ENCODE peak calls at places on chromosomes 6 and 20, in four cellular contexts. One of them, this sample, is unnamed.

GRCh38 chr6:37137201-37137880 is 32.6 kb upstream of the PIM1 start:
- DNase-seq in choroid plexus epithelial cell: peak
- DNase-seq in tibial artery: no peak
- DNase-seq in thoracic aorta: peak
- DNase-seq in this sample: peak

GRCh38 chr6:157571995-157572394 is 191.0 kb downstream of the ZDHHC14 start:
- DNase-seq in choroid plexus epithelial cell: no peak
- DNase-seq in tibial artery: no peak
- DNase-seq in thoracic aorta: no peak
- DNase-seq in this sample: no peak

GRCh38 chr6:36053878-36054277 is 26.3 kb downstream of the MAPK14 start:
- DNase-seq in choroid plexus epithelial cell: no peak
- DNase-seq in tibial artery: no peak
- DNase-seq in thoracic aorta: no peak
- DNase-seq in this sample: peak

GRCh38 chr20:21498646-21499045 is 15.2 kb downstream of the NKX2-2 start:
- DNase-seq in choroid plexus epithelial cell: no peak
- DNase-seq in tibial artery: no peak
- DNase-seq in thoracic aorta: no peak
- DNase-seq in this sample: no peak

GRCh38 chr20:58592076-58592695 is 58.9 kb upstream of the STX16 start:
- DNase-seq in choroid plexus epithelial cell: no peak
- DNase-seq in tibial artery: no peak
- DNase-seq in thoracic aorta: no peak
- DNase-seq in this sample: no peak

GRCh38 chr20:20611165-20611564 is 101.3 kb downstream of the RALGAPA2 start:
- DNase-seq in choroid plexus epithelial cell: no peak
- DNase-seq in tibial artery: no peak
- DNase-seq in thoracic aorta: no peak
- DNase-seq in this sample: no peak

GRCh38 chr6:80742481-80742880 is 636.0 kb downstream of the BCKDHB start:
- DNase-seq in choroid plexus epithelial cell: peak
- DNase-seq in tibial artery: no peak
- DNase-seq in thoracic aorta: no peak
- DNase-seq in this sample: peak

GRCh38 chr20:13119583-13119982 is 101.5 kb upstream of the ISM1 start:
- DNase-seq in choroid plexus epithelial cell: peak
- DNase-seq in tibial artery: no peak
- DNase-seq in thoracic aorta: no peak
- DNase-seq in this sample: peak

GRCh38 chr6:143397229-143398222 is 53.0 kb downstream of the ADAT2 start:
- DNase-seq in choroid plexus epithelial cell: peak
- DNase-seq in tibial artery: peak
- DNase-seq in thoracic aorta: peak
- DNase-seq in this sample: peak

GRCh38 chr20:54179946-54180345 is 6.2 kb upstream of the CYP24A1 start:
- DNase-seq in choroid plexus epithelial cell: no peak
- DNase-seq in tibial artery: no peak
- DNase-seq in thoracic aorta: no peak
- DNase-seq in this sample: no peak

GRCh38 chr6:46734867-46735719 is at the start of gene PLA2G7:
- DNase-seq in choroid plexus epithelial cell: no peak
- DNase-seq in tibial artery: no peak
- DNase-seq in thoracic aorta: no peak
- DNase-seq in this sample: peak

GRCh38 chr6:49909508-49910047 is 43.2 kb upstream of the CRISP1 start:
- DNase-seq in choroid plexus epithelial cell: no peak
- DNase-seq in tibial artery: no peak
- DNase-seq in thoracic aorta: no peak
- DNase-seq in this sample: no peak

GRCh38 chr20:24291066-24291465 is 178.4 kb upstream of the SYNDIG1 start:
- DNase-seq in choroid plexus epithelial cell: no peak
- DNase-seq in tibial artery: no peak
- DNase-seq in thoracic aorta: no peak
- DNase-seq in this sample: no peak

GRCh38 chr20:13279171-13279570 is 58.1 kb downstream of the ISM1 start:
- DNase-seq in choroid plexus epithelial cell: no peak
- DNase-seq in tibial artery: no peak
- DNase-seq in thoracic aorta: no peak
- DNase-seq in this sample: no peak

GRCh38 chr6:93896081-93896480 is 476.7 kb upstream of the EPHA7 start:
- DNase-seq in choroid plexus epithelial cell: peak
- DNase-seq in tibial artery: no peak
- DNase-seq in thoracic aorta: no peak
- DNase-seq in this sample: no peak

GRCh38 chr6:33112148-33112547 is 36.4 kb downstream of the HLA-DPB1 start:
- DNase-seq in choroid plexus epithelial cell: peak
- DNase-seq in tibial artery: no peak
- DNase-seq in thoracic aorta: no peak
- DNase-seq in this sample: peak

GRCh38 chr20:30485331-30486102 is 771.9 kb upstream of the DEFB115 start:
- DNase-seq in choroid plexus epithelial cell: no peak
- DNase-seq in tibial artery: no peak
- DNase-seq in thoracic aorta: no peak
- DNase-seq in this sample: no peak

GRCh38 chr20:3993109-3993508 is 22.2 kb downstream of the RNF24 start:
- DNase-seq in choroid plexus epithelial cell: no peak
- DNase-seq in tibial artery: no peak
- DNase-seq in thoracic aorta: no peak
- DNase-seq in this sample: no peak

GRCh38 chr6:106163446-106163965 is 77.4 kb downstream of the PRDM1 start:
- DNase-seq in choroid plexus epithelial cell: peak
- DNase-seq in tibial artery: peak
- DNase-seq in thoracic aorta: no peak
- DNase-seq in this sample: peak

GRCh38 chr6:39823187-39823815 is 31.1 kb downstream of the DAAM2 start:
- DNase-seq in choroid plexus epithelial cell: no peak
- DNase-seq in tibial artery: peak
- DNase-seq in thoracic aorta: no peak
- DNase-seq in this sample: no peak

GRCh38 chr6:85574932-85575598 is 18.6 kb downstream of the SNX14 start:
- DNase-seq in choroid plexus epithelial cell: peak
- DNase-seq in tibial artery: no peak
- DNase-seq in thoracic aorta: no peak
- DNase-seq in this sample: peak

GRCh38 chr20:49595811-49596545 is 28.0 kb upstream of the PTGIS start:
- DNase-seq in choroid plexus epithelial cell: peak
- DNase-seq in tibial artery: peak
- DNase-seq in thoracic aorta: no peak
- DNase-seq in this sample: peak

GRCh38 chr6:28489366-28490190 is 26.0 kb downstream of the GPX6 start:
- DNase-seq in choroid plexus epithelial cell: peak
- DNase-seq in tibial artery: no peak
- DNase-seq in thoracic aorta: no peak
- DNase-seq in this sample: peak

GRCh38 chr6:56440551-56440981 is 193.2 kb upstream of the COL21A1 start:
- DNase-seq in choroid plexus epithelial cell: no peak
- DNase-seq in tibial artery: no peak
- DNase-seq in thoracic aorta: no peak
- DNase-seq in this sample: no peak

GRCh38 chr6:163793584-163793983 is 379.1 kb downstream of the QKI start:
- DNase-seq in choroid plexus epithelial cell: peak
- DNase-seq in tibial artery: no peak
- DNase-seq in thoracic aorta: no peak
- DNase-seq in this sample: peak

GRCh38 chr20:6636209-6637159 is 131.0 kb upstream of the BMP2 start:
- DNase-seq in choroid plexus epithelial cell: peak
- DNase-seq in tibial artery: peak
- DNase-seq in thoracic aorta: no peak
- DNase-seq in this sample: peak
- TF ChIP-seq CTCF in choroid plexus epithelial cell: peak
- TF ChIP-seq CTCF in tibial artery: peak
- TF ChIP-seq CTCF in thoracic aorta: peak
- TF ChIP-seq CTCF in this sample: peak

DNA sequence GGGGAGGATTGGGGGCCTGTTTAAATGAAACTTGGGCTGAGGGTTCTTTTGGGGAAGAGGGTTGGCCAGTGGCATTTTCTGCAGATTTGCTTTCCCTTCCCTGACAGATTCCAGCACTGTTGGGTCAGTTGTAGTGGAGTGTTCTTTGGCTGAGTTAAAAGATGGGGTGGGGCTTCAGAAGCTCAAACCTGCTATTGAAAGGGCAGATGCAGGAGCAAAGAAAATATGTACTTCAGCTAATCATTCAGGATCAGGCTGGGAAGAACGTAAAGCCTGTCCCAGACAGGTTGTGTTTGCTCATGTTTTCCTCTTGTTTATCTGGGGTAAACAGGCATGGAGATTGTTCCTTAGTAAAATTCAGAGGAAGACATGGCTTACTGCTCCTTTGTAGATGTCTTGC is 2.5 kb downstream of the SASH1 start:
- DNase-seq in choroid plexus epithelial cell: no peak
- DNase-seq in tibial artery: no peak
- DNase-seq in thoracic aorta: no peak
- DNase-seq in this sample: no peak
- H3K4me3 ChIP-seq in choroid plexus epithelial cell: no peak
- H3K4me3 ChIP-seq in tibial artery: peak
- H3K4me3 ChIP-seq in thoracic aorta: peak
- H3K4me3 ChIP-seq in this sample: peak

GRCh38 chr6:52089758-52090348 is 2.4 kb upstream of the PKHD1 start:
- DNase-seq in choroid plexus epithelial cell: no peak
- DNase-seq in tibial artery: no peak
- DNase-seq in thoracic aorta: no peak
- DNase-seq in this sample: no peak

GRCh38 chr6:52087498-52087999 is at the start of gene PKHD1:
- DNase-seq in choroid plexus epithelial cell: peak
- DNase-seq in tibial artery: no peak
- DNase-seq in thoracic aorta: no peak
- DNase-seq in this sample: peak
- TF ChIP-seq CTCF in choroid plexus epithelial cell: peak
- TF ChIP-seq CTCF in tibial artery: no peak
- TF ChIP-seq CTCF in thoracic aorta: peak
- TF ChIP-seq CTCF in this sample: peak

GRCh38 chr6:15250440-15251168 is 4.7 kb downstream of the JARID2 start:
- DNase-seq in choroid plexus epithelial cell: no peak
- DNase-seq in tibial artery: no peak
- DNase-seq in thoracic aorta: no peak
- DNase-seq in this sample: no peak
- H3K4me3 ChIP-seq in choroid plexus epithelial cell: no peak
- H3K4me3 ChIP-seq in tibial artery: no peak
- H3K4me3 ChIP-seq in thoracic aorta: no peak
- H3K4me3 ChIP-seq in this sample: no peak

GRCh38 chr6:1066449-1066848 is 245.4 kb upstream of the FOXQ1 start:
- DNase-seq in choroid plexus epithelial cell: no peak
- DNase-seq in tibial artery: no peak
- DNase-seq in thoracic aorta: no peak
- DNase-seq in this sample: no peak

GRCh38 chr6:1063671-1064355 is 248.1 kb upstream of the FOXQ1 start:
- DNase-seq in choroid plexus epithelial cell: peak
- DNase-seq in tibial artery: no peak
- DNase-seq in thoracic aorta: no peak
- DNase-seq in this sample: peak

GRCh38 chr6:1065986-1066385 is 245.9 kb upstream of the FOXQ1 start:
- DNase-seq in choroid plexus epithelial cell: no peak
- DNase-seq in tibial artery: no peak
- DNase-seq in thoracic aorta: no peak
- DNase-seq in this sample: no peak

GRCh38 chr6:1059596-1059995 is 252.3 kb upstream of the FOXQ1 start:
- DNase-seq in choroid plexus epithelial cell: no peak
- DNase-seq in tibial artery: no peak
- DNase-seq in thoracic aorta: no peak
- DNase-seq in this sample: no peak

GRCh38 chr6:1062786-1063545 is 248.9 kb upstream of the FOXQ1 start:
- DNase-seq in choroid plexus epithelial cell: peak
- DNase-seq in tibial artery: no peak
- DNase-seq in thoracic aorta: no peak
- DNase-seq in this sample: no peak
- TF ChIP-seq CTCF in choroid plexus epithelial cell: no peak
- TF ChIP-seq CTCF in tibial artery: no peak
- TF ChIP-seq CTCF in thoracic aorta: no peak
- TF ChIP-seq CTCF in this sample: no peak

GRCh38 chr6:30611150-30611855 is 5.7 kb downstream of the PPP1R10 start:
- DNase-seq in choroid plexus epithelial cell: peak
- DNase-seq in tibial artery: no peak
- DNase-seq in thoracic aorta: no peak
- DNase-seq in this sample: no peak
- H3K4me3 ChIP-seq in choroid plexus epithelial cell: no peak
- H3K4me3 ChIP-seq in tibial artery: no peak
- H3K4me3 ChIP-seq in thoracic aorta: no peak
- H3K4me3 ChIP-seq in this sample: no peak

GRCh38 chr6:168314948-168315347 is 4.6 kb downstream of the DACT2 start:
- DNase-seq in choroid plexus epithelial cell: peak
- DNase-seq in tibial artery: no peak
- DNase-seq in thoracic aorta: no peak
- DNase-seq in this sample: peak
- TF ChIP-seq CTCF in choroid plexus epithelial cell: peak
- TF ChIP-seq CTCF in tibial artery: no peak
- TF ChIP-seq CTCF in thoracic aorta: no peak
- TF ChIP-seq CTCF in this sample: peak

GRCh38 chr6:1820714-1821113 is 211.0 kb downstream of the FOXC1 start:
- DNase-seq in choroid plexus epithelial cell: no peak
- DNase-seq in tibial artery: no peak
- DNase-seq in thoracic aorta: no peak
- DNase-seq in this sample: no peak
- H3K4me3 ChIP-seq in choroid plexus epithelial cell: peak
- H3K4me3 ChIP-seq in tibial artery: peak
- H3K4me3 ChIP-seq in thoracic aorta: peak
- H3K4me3 ChIP-seq in this sample: no peak

This sample was measured in fibroblast of the aortic adventitia.